ENCODE peak calls at places on chromosomes 11 and 22, in four cellular contexts. Y, V, A and P are unnamed samples.

GRCh38 chr11:94786264-94787126 is 18.3 kb downstream of the AMOTL1 start:
- DNase-seq in A (peak; percentile 34), V (peak; percentile 79), Y (peak; percentile 75), P (no peak)

GRCh38 chr11:65380460-65381126 is 1.9 kb downstream of the SLC25A45 start:
- DNase-seq in A (no peak), Y (no peak), V (no peak), P (peak; percentile 87)

GRCh38 chr11:106409201-106409600 is 331.7 kb downstream of the AASDHPPT start:
- DNase-seq in V (no peak), Y (no peak), A (no peak), P (no peak)

GRCh38 chr11:9568854-9569587 is 4.4 kb upstream of the WEE1 start:
- DNase-seq in A (peak; percentile 14), V (peak; percentile 96), Y (peak; percentile 94), P (peak; percentile 89)

GRCh38 chr22:32335471-32335870 is 22.2 kb upstream of the RFPL3 start:
- DNase-seq in Y (no peak), V (no peak), A (peak; percentile 45), P (no peak)

GRCh38 chr11:115910379-115910778 is 406.2 kb upstream of the CADM1 start:
- DNase-seq in V (no peak), A (no peak), Y (no peak), P (no peak)

GRCh38 chr22:28341001-28341400 is 338.6 kb downstream of the TTC28 start:
- DNase-seq in A (no peak), Y (peak; percentile 54), V (peak; percentile 58), P (no peak)

GRCh38 chr22:11613898-11614755 is 3913.9 kb upstream of the OR11H1 start:
- DNase-seq in Y (no peak), A (no peak), V (no peak), P (no peak)

GRCh38 chr11:36455658-36456111 is 54.4 kb downstream of the TRAF6 start:
- DNase-seq in V (peak; percentile 98), A (peak; percentile 62), Y (peak; percentile 97), P (peak; percentile 31)

DNA sequence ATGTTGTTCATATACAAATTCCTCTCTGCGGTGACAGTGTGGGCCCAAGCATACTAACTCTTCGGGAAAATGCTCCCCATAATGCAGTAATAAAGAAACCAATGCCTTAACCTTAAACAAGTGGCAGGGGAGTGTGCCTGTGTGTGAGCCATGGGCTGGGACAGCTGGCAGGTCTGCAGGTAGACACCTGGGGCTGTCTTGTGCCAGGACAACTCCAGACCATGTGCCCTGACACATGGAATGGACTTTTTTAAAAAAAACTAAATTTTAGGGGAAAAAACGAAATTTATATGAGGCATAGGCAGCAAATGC is 70.9 kb downstream of the ETS1 start:
- DNase-seq in Y (no peak), V (no peak), A (no peak), P (no peak)
- H3K4me3 ChIP-seq in Y (peak overlapping the region; percentile 29), V (peak overlapping the region; percentile 86), A (no peak overlapping the region), P (no peak overlapping the region)

GRCh38 chr22:46172522-46172921 is 22.2 kb downstream of the PPARA start:
- DNase-seq in Y (no peak), A (no peak), V (no peak), P (peak; percentile 36)

GRCh38 chr22:46169628-46170027 is 19.3 kb downstream of the PPARA start:
- DNase-seq in A (no peak), V (no peak), Y (no peak), P (no peak)

GRCh38 chr22:46173152-46173551 is 22.8 kb downstream of the PPARA start:
- DNase-seq in V (no peak), Y (no peak), A (no peak), P (no peak)

GRCh38 chr22:46175631-46176030 is 25.3 kb downstream of the PPARA start:
- DNase-seq in Y (no peak), A (no peak), V (peak; percentile 89), P (no peak)

GRCh38 chr22:46171940-46172339 is 21.6 kb downstream of the PPARA start:
- DNase-seq in A (no peak), Y (peak; percentile 62), V (peak; percentile 80), P (no peak)
- H3K4me3 ChIP-seq in A (no peak overlapping the region), Y (no peak overlapping the region), V (no peak overlapping the region), P (no peak overlapping the region)

GRCh38 chr22:35841907-35842518 is 124.3 kb downstream of the APOL5 start:
- DNase-seq in V (no peak), A (no peak), Y (no peak), P (no peak)

GRCh38 chr22:35835998-35836691 is 118.5 kb downstream of the APOL5 start:
- DNase-seq in V (peak; percentile 85), A (peak; percentile 75), Y (peak; percentile 90), P (peak; percentile 43)

GRCh38 chr22:35837328-35837727 is 119.7 kb downstream of the APOL5 start:
- DNase-seq in Y (peak; percentile 27), V (peak; percentile 18), A (no peak), P (no peak)

GRCh38 chr22:35839811-35840739 is 122.4 kb downstream of the APOL5 start:
- DNase-seq in V (peak; percentile 98), A (peak; percentile 94), Y (peak; percentile 98), P (peak; percentile 86)

GRCh38 chr22:35838849-35839646 is 121.4 kb downstream of the APOL5 start:
- DNase-seq in Y (peak; percentile 80), V (peak; percentile 84), A (peak; percentile 68), P (peak; percentile 18)
- H3K4me3 ChIP-seq in Y (peak overlapping the region; percentile 74), V (peak overlapping the region; percentile 64), A (peak overlapping the region; percentile 77), P (no peak overlapping the region)

DNA sequence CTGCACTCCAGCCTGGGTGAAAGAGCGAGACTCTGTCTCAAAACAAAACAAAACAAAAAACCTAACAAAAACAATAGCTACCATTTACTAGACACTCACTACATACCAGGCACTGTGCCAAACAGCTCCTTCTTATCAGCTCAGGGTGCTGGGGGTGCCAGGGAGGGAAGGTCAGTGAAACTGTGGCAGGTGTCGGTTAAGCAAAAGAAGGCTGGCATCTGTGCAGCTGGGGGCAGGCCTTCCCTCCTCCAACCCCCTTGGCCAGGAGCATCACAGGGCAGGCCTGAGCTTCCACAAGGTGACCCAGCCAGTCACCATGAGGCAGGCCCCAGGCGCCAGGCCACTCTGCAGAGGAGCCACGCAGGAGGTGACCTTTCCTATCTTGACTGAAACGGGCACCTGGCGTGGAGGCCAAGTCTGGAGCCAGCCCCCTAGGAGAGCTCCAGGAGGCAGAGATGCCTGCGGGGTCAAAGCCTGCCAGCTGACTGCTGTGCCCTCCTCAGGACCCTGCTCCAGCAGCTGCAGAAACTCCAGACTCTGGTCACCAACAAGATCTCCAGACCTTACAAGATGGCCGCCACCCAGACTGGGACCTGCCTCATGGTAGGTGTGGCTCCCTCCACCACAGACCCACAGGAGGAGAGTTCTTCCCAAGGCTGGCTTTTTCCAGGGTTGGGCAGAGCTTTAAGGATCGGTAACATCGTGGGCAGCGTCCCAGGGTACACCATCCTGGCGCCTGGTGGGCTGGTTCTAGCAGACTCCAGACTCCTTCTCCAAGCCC is 31.3 kb upstream of the DGKZ start:
- DNase-seq in Y (no peak), A (no peak), V (no peak), P (peak; percentile 91)
- H3K4me3 ChIP-seq in Y (no peak overlapping the region), A (no peak overlapping the region), V (no peak overlapping the region), P (no peak overlapping the region)

DNA sequence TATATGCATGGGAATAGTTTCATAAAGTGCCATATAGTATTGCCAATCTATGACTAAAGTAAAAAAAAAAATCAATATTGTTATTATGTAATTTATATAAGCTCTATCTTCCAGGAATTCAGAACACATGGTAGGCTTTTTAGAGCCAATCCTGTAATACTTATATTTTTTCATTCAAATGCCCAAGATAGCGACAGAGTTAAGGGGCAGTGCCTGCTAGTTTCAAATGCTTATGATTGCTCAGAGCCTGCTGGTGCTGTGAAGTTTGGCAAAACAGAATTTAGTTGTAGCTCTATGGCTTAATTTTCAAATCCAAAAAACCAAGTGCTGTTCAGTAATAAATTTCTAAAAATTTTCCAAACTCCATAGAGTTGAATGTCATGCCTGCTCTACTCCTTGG is 39.0 kb upstream of the BLID start:
- DNase-seq in A (no peak), Y (no peak), V (no peak), P (no peak)
- H3K4me3 ChIP-seq in A (no peak overlapping the region), Y (peak overlapping the region; percentile 13), V (no peak overlapping the region), P (no peak overlapping the region)

GRCh38 chr11:933002-933820 is 7.5 kb downstream of the AP2A2 start:
- DNase-seq in A (no peak), Y (peak; percentile 43), V (peak; percentile 25), P (no peak)
- H3K4me3 ChIP-seq in A (no peak overlapping the region), Y (no peak overlapping the region), V (no peak overlapping the region), P (no peak overlapping the region)

DNA sequence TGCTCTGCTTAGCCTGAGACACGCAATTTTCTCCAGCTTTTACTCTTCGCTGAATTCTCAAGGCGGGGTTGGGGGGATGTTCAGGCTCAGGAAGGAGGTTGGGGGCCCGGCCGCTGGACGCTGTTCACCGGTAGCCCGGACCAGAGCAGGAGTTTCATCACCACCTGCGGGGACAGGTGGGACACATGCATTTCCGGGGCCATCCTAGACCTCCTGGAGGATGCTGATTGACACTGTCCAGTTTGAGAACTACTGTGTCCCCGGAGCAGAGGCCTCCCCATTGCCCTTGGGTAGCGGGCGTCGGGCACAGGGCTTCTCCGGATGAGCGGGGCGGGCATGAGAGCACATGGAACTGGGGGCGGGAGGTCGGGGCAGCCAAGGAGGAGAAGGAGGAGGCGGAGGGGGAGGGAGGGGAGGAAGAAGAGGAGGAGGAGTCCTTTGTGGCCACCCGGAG is 144.0 kb upstream of the GRK3 start:
- DNase-seq in V (no peak), A (no peak), Y (no peak), P (no peak)
- H3K4me3 ChIP-seq in V (no peak overlapping the region), A (peak overlapping the region; percentile 74), Y (no peak overlapping the region), P (no peak overlapping the region)